ENCODE peak calls at places on chromosomes 2 and 18, in five cellular contexts. P is neuronal stem cell, G is upper lobe of right lung, Y is adrenal gland, O is breast epithelium. S is an unnamed sample.

GRCh38 chr2:150292807-150293206 is 194.7 kb downstream of the RND3 start:
- DNase-seq in Y (no peak), O (no peak), P (no peak), G (no peak), S (peak; percentile 34)

GRCh38 chr2:217954051-217954450 is 48.7 kb downstream of the TNS1 start:
- DNase-seq in O (no peak), Y (no peak), P (no peak), G (peak; percentile 47), S (no peak)

GRCh38 chr18:33837191-33837590 is 259.2 kb downstream of the ASXL3 start:
- DNase-seq in Y (no peak), P (no peak), G (no peak), O (no peak), S (no peak)

GRCh38 chr18:57561728-57562423 is 24.6 kb downstream of the FECH start:
- DNase-seq in P (peak; percentile 65), Y (no peak), O (no peak), G (no peak), S (peak; percentile 64)

GRCh38 chr2:43024515-43024962 is 201.9 kb downstream of the ZFP36L2 start:
- DNase-seq in Y (peak; percentile 71), P (peak; percentile 50), G (peak; percentile 77), O (no peak), S (peak; percentile 71)

GRCh38 chr2:96336104-96336775 is 674 bp downstream of the NCAPH start:
- DNase-seq in Y (no peak), O (no peak), G (no peak), P (no peak), S (no peak)

GRCh38 chr18:14971461-14972185 is 223.7 kb downstream of the ANKRD30B start:
- DNase-seq in G (no peak), P (no peak), Y (no peak), O (no peak), S (no peak)

GRCh38 chr2:191666241-191666640 is 11.7 kb upstream of the NABP1 start:
- DNase-seq in O (no peak), P (no peak), Y (no peak), G (no peak), S (no peak)

GRCh38 chr2:212974692-212975091 is 176.7 kb downstream of the IKZF2 start:
- DNase-seq in O (no peak), G (no peak), P (no peak), Y (no peak), S (no peak)

GRCh38 chr18:55452123-55452611 is 135.8 kb downstream of the TCF4 start:
- DNase-seq in P (no peak), G (no peak), Y (no peak), O (peak; percentile 57), S (peak; percentile 8)

GRCh38 chr18:8705280-8705940 is at the start of gene MTCL1:
- DNase-seq in O (no peak), G (peak; percentile 75), P (no peak), Y (peak; percentile 31), S (peak; percentile 69)

GRCh38 chr2:98634406-98635092 is 26.2 kb downstream of the UNC50 start:
- DNase-seq in Y (no peak), G (no peak), O (no peak), P (peak; percentile 11), S (no peak)

GRCh38 chr2:187617120-187617519 is 62.9 kb upstream of the TFPI start:
- DNase-seq in G (no peak), Y (no peak), P (no peak), O (no peak), S (peak; percentile 7)

GRCh38 chr2:109726666-109727270 is 67.3 kb upstream of the RGPD5 start:
- DNase-seq in P (no peak), O (peak; percentile 17), Y (peak; percentile 2), G (peak; percentile 21), S (no peak)

GRCh38 chr18:8841781-8842485 is 136.6 kb downstream of the MTCL1 start:
- DNase-seq in G (no peak), Y (no peak), O (no peak), P (no peak), S (no peak)

GRCh38 chr18:32735781-32736180 is 37.0 kb downstream of the KLHL14 start:
- DNase-seq in O (no peak), Y (no peak), P (no peak), G (no peak), S (no peak)

GRCh38 chr2:88218971-88219370 is 48.8 kb downstream of the THNSL2 start:
- DNase-seq in Y (no peak), G (no peak), O (no peak), P (no peak), S (no peak)

GRCh38 chr2:171345971-171346722 is 87.6 kb downstream of the METTL8 start:
- DNase-seq in O (no peak), G (no peak), P (no peak), Y (no peak), S (peak; percentile 15)

GRCh38 chr2:147045113-147045512 is 799.7 kb upstream of the ACVR2A start:
- DNase-seq in P (peak; percentile 50), G (peak; percentile 45), Y (peak; percentile 14), O (no peak), S (peak; percentile 81)

GRCh38 chr18:57806891-57807280 is 3.8 kb upstream of the ATP8B1 start:
- DNase-seq in G (no peak), P (no peak), Y (peak; percentile 55), O (no peak), S (no peak)

GRCh38 chr2:185967335-185967734 is 228.7 kb downstream of the FSIP2 start:
- DNase-seq in O (no peak), G (no peak), Y (no peak), P (no peak), S (no peak)

GRCh38 chr2:27582129-27582694 is 630 bp upstream of the ZNF512 start:
- DNase-seq in Y (no peak), G (no peak), P (no peak), O (no peak), S (no peak)
- H3K4me3 ChIP-seq in Y (no peak overlapping the region), G (peak overlapping the region; percentile 81), P (no peak overlapping the region), O (peak overlapping the region; percentile 70), S (peak overlapping the region; percentile 72)

GRCh38 chr2:100975521-100975785 is 26.6 kb upstream of the RPL31 start:
- DNase-seq in G (no peak), P (no peak), O (no peak), Y (no peak), S (no peak)

GRCh38 chr2:100976061-100976460 is 26.0 kb upstream of the RPL31 start:
- DNase-seq in O (no peak), G (peak; percentile 11), P (no peak), Y (no peak), S (no peak)

GRCh38 chr2:100977511-100977910 is 24.6 kb upstream of the RPL31 start:
- DNase-seq in P (no peak), G (peak; percentile 47), Y (no peak), O (no peak), S (no peak)

GRCh38 chr2:100978582-100979051 is 23.5 kb upstream of the RPL31 start:
- DNase-seq in Y (no peak), O (no peak), P (no peak), G (peak; percentile 45), S (no peak)

DNA sequence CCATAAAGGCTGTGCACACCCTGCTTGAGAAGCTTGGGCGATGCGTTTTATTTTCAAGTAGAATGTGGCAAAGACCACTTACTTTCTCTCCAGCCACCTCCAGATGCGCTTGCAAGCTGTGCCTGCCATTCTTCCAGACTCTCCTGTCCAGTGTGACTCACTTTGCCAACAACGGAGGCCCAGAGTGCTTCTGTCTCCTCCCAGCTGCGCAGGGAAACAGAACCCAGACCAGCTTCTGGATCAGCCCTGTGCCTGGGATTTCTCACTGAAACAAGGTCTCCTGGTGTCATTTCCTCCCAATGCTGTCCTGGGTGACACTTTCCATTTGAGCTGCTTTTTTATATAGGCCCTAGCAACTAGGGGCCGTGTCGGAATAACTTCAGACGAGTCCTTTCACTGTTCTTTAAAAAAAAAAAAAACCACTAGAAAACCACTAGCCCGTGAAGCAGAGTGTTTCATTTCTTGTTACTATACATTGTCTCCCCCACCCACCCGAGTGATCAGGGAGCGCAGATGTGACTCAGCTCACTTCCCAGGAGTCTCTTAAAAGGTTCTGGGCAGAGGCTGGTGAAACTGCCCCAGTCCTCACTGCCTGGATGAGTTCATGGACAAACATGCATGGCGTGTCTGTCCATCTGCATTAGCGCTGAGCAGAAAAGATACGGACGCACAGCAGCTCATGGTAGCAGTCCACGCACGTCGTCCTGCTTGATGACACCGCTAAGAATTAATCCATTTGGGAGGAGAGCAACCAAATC is 25.3 kb upstream of the RPL31 start:
- DNase-seq in O (no peak), P (no peak), Y (no peak), G (peak; percentile 29), S (no peak)
- H3K4me3 ChIP-seq in O (no peak overlapping the region), P (no peak overlapping the region), Y (no peak overlapping the region), G (no peak overlapping the region), S (no peak overlapping the region)

GRCh38 chr2:32277363-32277673 is 386 bp upstream of the YIPF4 start:
- DNase-seq in Y (no peak), G (no peak), P (no peak), O (no peak), S (no peak)
- H3K4me3 ChIP-seq in Y (no peak overlapping the region), G (peak overlapping the region; percentile 100), P (peak overlapping the region; percentile 47), O (peak overlapping the region; percentile 97), S (peak overlapping the region; percentile 54)

DNA sequence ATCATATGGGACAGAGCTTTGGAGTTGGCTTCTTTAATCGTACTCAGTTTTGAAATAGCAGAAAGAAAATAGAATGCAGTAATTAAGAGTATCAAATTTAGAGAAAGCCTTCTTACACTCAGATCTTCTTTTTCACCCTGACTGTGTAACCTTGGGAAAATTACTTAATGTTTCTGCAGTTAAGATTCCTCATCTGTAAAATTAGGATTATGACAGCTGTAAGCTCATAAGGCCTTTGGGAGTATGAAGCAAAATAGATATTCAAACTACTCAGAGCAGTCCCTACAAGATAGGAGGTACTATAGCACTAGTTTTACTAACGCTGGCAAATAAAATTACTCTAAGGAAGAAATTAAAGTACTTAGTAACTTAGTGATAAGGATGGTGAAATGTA is 5.6 kb downstream of the COL3A1 start:
- DNase-seq in Y (no peak), P (no peak), O (no peak), G (no peak), S (peak; percentile 64)
- H3K4me3 ChIP-seq in Y (no peak overlapping the region), P (no peak overlapping the region), O (peak overlapping the region; percentile 0), G (peak overlapping the region; percentile 51), S (no peak overlapping the region)

GRCh38 chr18:5630766-5631413 is 87.1 kb upstream of the EPB41L3 start:
- DNase-seq in P (no peak), Y (peak; percentile 22), O (no peak), G (no peak), S (no peak)
- H3K4me3 ChIP-seq in P (no peak overlapping the region), Y (no peak overlapping the region), O (peak overlapping the region; percentile 66), G (no peak overlapping the region), S (peak overlapping the region; percentile 96)

DNA sequence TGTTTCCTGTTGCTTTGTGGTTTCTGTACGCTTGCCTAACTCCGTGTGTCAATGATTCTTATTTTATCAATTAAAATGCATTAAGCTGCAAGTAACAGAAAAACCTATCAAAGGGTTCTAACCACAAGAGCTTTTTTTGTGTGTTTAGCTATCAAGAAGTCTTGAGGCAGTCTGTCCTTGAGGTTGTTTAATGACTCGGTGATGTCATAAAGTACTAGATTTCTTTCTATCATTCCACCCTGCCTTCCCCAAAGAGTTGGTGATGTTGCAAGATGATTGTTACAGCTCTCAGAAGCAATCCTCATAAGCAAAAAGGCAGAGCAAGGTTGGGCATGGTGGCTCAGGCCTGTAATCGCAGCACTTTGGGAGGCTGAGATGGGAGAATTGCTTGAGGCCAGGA is 51.9 kb upstream of the SPTBN1 start:
- DNase-seq in P (no peak), O (no peak), G (no peak), Y (no peak), S (peak; percentile 90)
- H3K4me3 ChIP-seq in P (no peak overlapping the region), O (no peak overlapping the region), G (no peak overlapping the region), Y (no peak overlapping the region), S (no peak overlapping the region)

S was measured in cardiac muscle cell.